ENCODE peak calls at places on chromosomes 4 and X, in six cellular contexts. V, Z, D, M, O and A are unnamed samples.

GRCh38 chr4:168630445-168631187 is 133.8 kb downstream of the PALLD start:
- DNase-seq in V (peak), Z (no peak), D (peak), M (no peak), O (no peak), A (no peak)

GRCh38 chrX:71532078-71532752 is 689 bp upstream of the OGT start:
- DNase-seq in V (peak), Z (no peak), D (peak), M (no peak), O (no peak), A (peak)

GRCh38 chr4:139872274-139872673 is 206.7 kb downstream of the MGST2 start:
- DNase-seq in V (peak), Z (no peak), D (peak), M (no peak), O (no peak), A (peak)

GRCh38 chr4:5033266-5033945 is 14.1 kb upstream of the CYTL1 start:
- DNase-seq in V (peak), Z (no peak), D (no peak), M (no peak), O (no peak), A (no peak)

GRCh38 chr4:112348488-112349158 is 51.5 kb downstream of the ALPK1 start:
- DNase-seq in V (peak), Z (peak), D (peak), M (peak), O (peak), A (peak)

GRCh38 chrX:147917700-147918694 is 6.3 kb downstream of the FMR1 start:
- DNase-seq in V (no peak), Z (no peak), D (peak), M (no peak), O (no peak), A (peak)

GRCh38 chrX:9745417-9746115 is 20.1 kb downstream of the GPR143 start:
- DNase-seq in V (peak), Z (no peak), D (peak), M (no peak), O (no peak), A (peak)

GRCh38 chrX:39592776-39593175 is 505.0 kb downstream of the BCOR start:
- DNase-seq in V (no peak), Z (no peak), D (no peak), M (no peak), O (no peak), A (no peak)

GRCh38 chr4:26873391-26874026 is 12.9 kb downstream of the STIM2 start:
- DNase-seq in V (no peak), Z (no peak), D (no peak), M (no peak), O (no peak), A (no peak)

GRCh38 chrX:11665144-11666040 is at the start of gene ARHGAP6:
- DNase-seq in V (peak), Z (peak), D (peak), M (peak), O (peak), A (peak)

GRCh38 chr4:39637572-39638357 is 900 bp downstream of the SMIM14 start:
- DNase-seq in V (peak), Z (peak), D (peak), M (peak), O (peak), A (peak)
- H4K91ac ChIP-seq in V (no peak), Z (no peak), D (peak), M (peak), O (peak), A (peak)

GRCh38 chr4:141999446-142000143 is 363.2 kb downstream of the IL15 start:
- DNase-seq in V (no peak), Z (no peak), D (no peak), M (no peak), O (no peak), A (no peak)

GRCh38 chr4:142009751-142010150 is 373.4 kb downstream of the IL15 start:
- DNase-seq in V (no peak), Z (no peak), D (no peak), M (no peak), O (no peak), A (no peak)

DNA sequence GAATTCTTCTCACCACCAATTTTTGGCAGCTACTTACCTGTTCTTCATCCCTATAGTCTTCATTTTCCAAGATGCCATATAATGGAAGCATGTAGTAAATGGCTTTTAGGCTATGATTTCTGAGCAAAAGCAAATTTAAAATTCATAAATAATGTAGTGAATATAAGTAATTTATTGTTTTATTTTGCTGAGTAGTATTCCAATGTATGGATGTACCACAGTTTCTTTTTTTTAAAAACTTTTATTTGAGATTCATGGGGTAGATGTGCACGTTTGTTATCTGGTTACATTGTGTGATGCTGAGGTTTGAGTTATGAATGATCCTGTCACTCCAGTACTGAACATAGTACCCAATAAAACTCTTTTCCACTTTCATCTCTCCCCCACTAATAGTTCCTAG is 369.1 kb downstream of the IL15 start:
- DNase-seq in V (no peak), Z (no peak), D (no peak), M (no peak), O (no peak), A (no peak)
- H4K91ac ChIP-seq in V (no peak), Z (no peak), D (no peak), M (no peak), O (no peak), A (no peak)

GRCh38 chr4:105835177-105835576 is 60.1 kb upstream of the NPNT start:
- DNase-seq in V (no peak), Z (no peak), D (no peak), M (no peak), O (no peak), A (no peak)
- H4K91ac ChIP-seq in V (no peak), Z (no peak), D (no peak), M (no peak), O (no peak), A (no peak)

DNA sequence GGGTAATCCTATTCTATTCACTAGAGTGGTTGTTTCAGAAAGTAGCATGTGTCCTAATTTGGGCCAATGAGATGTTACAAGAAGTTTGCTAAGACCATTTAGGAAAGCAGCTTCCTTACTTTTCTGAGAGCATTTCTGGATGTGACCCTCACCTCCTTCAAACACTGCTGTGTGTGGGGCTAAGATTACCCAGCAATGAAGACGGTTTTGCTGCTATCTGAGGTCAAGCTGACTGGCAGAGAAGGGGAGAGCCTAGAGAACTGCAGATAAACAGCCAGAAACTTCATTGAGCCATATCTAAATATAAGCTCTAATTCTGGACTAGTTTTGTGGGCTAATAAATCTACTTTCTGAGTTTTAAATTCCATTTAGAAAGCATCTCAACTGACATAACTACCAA is 36.4 kb downstream of the ZAR1 start:
- DNase-seq in V (no peak), Z (no peak), D (no peak), M (no peak), O (no peak), A (no peak)
- H4K91ac ChIP-seq in V (no peak), Z (no peak), D (no peak), M (no peak), O (no peak), A (no peak)

DNA sequence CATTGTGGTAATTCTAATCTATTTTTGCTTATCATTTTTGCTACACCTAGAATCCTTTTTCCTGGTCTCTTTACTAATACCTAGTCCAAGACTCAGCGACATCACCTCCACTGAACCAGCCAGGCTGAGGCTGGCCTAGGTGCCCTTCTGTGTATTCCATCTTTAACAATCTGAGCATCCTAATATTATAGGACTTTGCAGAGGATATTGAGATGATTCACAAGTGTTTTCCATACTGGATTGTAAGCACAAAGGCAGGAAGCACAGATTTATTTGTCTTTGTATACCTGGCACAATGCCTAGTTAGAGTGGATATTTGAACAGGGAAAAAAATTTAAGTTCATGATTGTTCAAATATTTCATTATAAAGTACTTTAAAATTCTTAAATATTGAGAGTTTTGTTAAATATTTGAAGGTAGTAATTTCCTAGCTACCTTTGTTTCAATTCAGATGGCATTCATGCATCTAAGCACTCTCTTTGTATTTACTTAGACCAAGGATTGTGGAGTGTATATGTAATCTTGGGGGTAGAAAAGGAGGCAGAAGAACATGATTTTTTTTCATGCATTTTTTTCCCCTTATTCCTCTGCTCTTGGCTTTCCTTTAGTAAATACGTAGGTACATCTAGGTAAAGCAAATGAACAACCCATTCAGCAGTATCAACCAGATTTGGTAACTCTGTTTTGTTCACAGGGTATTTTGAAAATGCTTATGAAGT is 18.4 kb downstream of the SMARCA5 start:
- DNase-seq in V (no peak), Z (no peak), D (peak), M (no peak), O (no peak), A (no peak)
- H4K91ac ChIP-seq in V (no peak), Z (no peak), D (no peak), M (no peak), O (no peak), A (no peak)